ENCODE peak calls at places on chromosomes 13 and 19, in seven cellular contexts. One of them, this sample, is unnamed.

GRCh38 chr13:100039740-100040139 is 49.2 kb upstream of the PCCA start:
- DNase-seq in activated CD8-positive, alpha-beta memory T cell treated with anti-CD3 and anti-CD28 coated beads for 4 hours: no peak
- DNase-seq in ureter: no peak
- DNase-seq in activated naive CD4-positive, alpha-beta T cell: no peak
- DNase-seq in fibroblast of mammary gland: no peak
- DNase-seq in effector CD4-positive, alpha-beta T cell: no peak
- DNase-seq in GM12878: no peak
- DNase-seq in this sample: no peak

GRCh38 chr19:8607386-8607785 is 3.1 kb downstream of the ADAMTS10 start:
- DNase-seq in activated CD8-positive, alpha-beta memory T cell treated with anti-CD3 and anti-CD28 coated beads for 4 hours: no peak
- DNase-seq in ureter: no peak
- DNase-seq in activated naive CD4-positive, alpha-beta T cell: no peak
- DNase-seq in fibroblast of mammary gland: peak; percentile 69
- DNase-seq in effector CD4-positive, alpha-beta T cell: no peak
- DNase-seq in GM12878: no peak
- DNase-seq in this sample: no peak

GRCh38 chr19:21197589-21198295 is 55.9 kb downstream of the ZNF431 start:
- DNase-seq in activated CD8-positive, alpha-beta memory T cell treated with anti-CD3 and anti-CD28 coated beads for 4 hours: no peak
- DNase-seq in ureter: no peak
- DNase-seq in activated naive CD4-positive, alpha-beta T cell: no peak
- DNase-seq in fibroblast of mammary gland: no peak
- DNase-seq in effector CD4-positive, alpha-beta T cell: no peak
- DNase-seq in GM12878: no peak
- DNase-seq in this sample: no peak

GRCh38 chr13:52846567-52847321 is 1.7 kb downstream of the PCDH8 start:
- DNase-seq in activated CD8-positive, alpha-beta memory T cell treated with anti-CD3 and anti-CD28 coated beads for 4 hours: no peak
- DNase-seq in ureter: no peak
- DNase-seq in activated naive CD4-positive, alpha-beta T cell: no peak
- DNase-seq in fibroblast of mammary gland: peak; percentile 28
- DNase-seq in effector CD4-positive, alpha-beta T cell: no peak
- DNase-seq in GM12878: no peak
- DNase-seq in this sample: no peak

GRCh38 chr13:85500716-85501256 is 298.4 kb downstream of the SLITRK6 start:
- DNase-seq in activated CD8-positive, alpha-beta memory T cell treated with anti-CD3 and anti-CD28 coated beads for 4 hours: no peak
- DNase-seq in ureter: no peak
- DNase-seq in activated naive CD4-positive, alpha-beta T cell: no peak
- DNase-seq in fibroblast of mammary gland: no peak
- DNase-seq in effector CD4-positive, alpha-beta T cell: no peak
- DNase-seq in GM12878: no peak
- DNase-seq in this sample: no peak

GRCh38 chr13:67369895-67370660 is 139.9 kb upstream of the PCDH9 start:
- DNase-seq in activated CD8-positive, alpha-beta memory T cell treated with anti-CD3 and anti-CD28 coated beads for 4 hours: no peak
- DNase-seq in ureter: no peak
- DNase-seq in activated naive CD4-positive, alpha-beta T cell: no peak
- DNase-seq in fibroblast of mammary gland: peak; percentile 94
- DNase-seq in effector CD4-positive, alpha-beta T cell: no peak
- DNase-seq in GM12878: no peak
- DNase-seq in this sample: no peak

GRCh38 chr19:9848761-9849160 is 13.6 kb downstream of the PIN1 start:
- DNase-seq in activated CD8-positive, alpha-beta memory T cell treated with anti-CD3 and anti-CD28 coated beads for 4 hours: no peak
- DNase-seq in ureter: no peak
- DNase-seq in activated naive CD4-positive, alpha-beta T cell: no peak
- DNase-seq in fibroblast of mammary gland: no peak
- DNase-seq in effector CD4-positive, alpha-beta T cell: no peak
- DNase-seq in GM12878: no peak
- DNase-seq in this sample: no peak

GRCh38 chr13:25682221-25682620 is 310.4 kb downstream of the ATP8A2 start:
- DNase-seq in activated CD8-positive, alpha-beta memory T cell treated with anti-CD3 and anti-CD28 coated beads for 4 hours: no peak
- DNase-seq in ureter: no peak
- DNase-seq in activated naive CD4-positive, alpha-beta T cell: no peak
- DNase-seq in fibroblast of mammary gland: no peak
- DNase-seq in effector CD4-positive, alpha-beta T cell: no peak
- DNase-seq in GM12878: no peak
- DNase-seq in this sample: no peak

GRCh38 chr19:6611441-6611852 is 20.5 kb upstream of the CD70 start:
- DNase-seq in activated CD8-positive, alpha-beta memory T cell treated with anti-CD3 and anti-CD28 coated beads for 4 hours: no peak
- DNase-seq in ureter: no peak
- DNase-seq in activated naive CD4-positive, alpha-beta T cell: no peak
- DNase-seq in fibroblast of mammary gland: no peak
- DNase-seq in effector CD4-positive, alpha-beta T cell: no peak
- DNase-seq in GM12878: no peak
- DNase-seq in this sample: no peak

GRCh38 chr19:34134190-34135032 is 37.9 kb upstream of the LSM14A start:
- DNase-seq in activated CD8-positive, alpha-beta memory T cell treated with anti-CD3 and anti-CD28 coated beads for 4 hours: peak; percentile 83
- DNase-seq in ureter: peak; percentile 85
- DNase-seq in activated naive CD4-positive, alpha-beta T cell: peak; percentile 78
- DNase-seq in fibroblast of mammary gland: peak; percentile 58
- DNase-seq in effector CD4-positive, alpha-beta T cell: peak; percentile 78
- DNase-seq in GM12878: peak; percentile 56
- DNase-seq in this sample: peak; percentile 83

GRCh38 chr19:5126498-5127223 is 157.7 kb downstream of the KDM4B start:
- DNase-seq in activated CD8-positive, alpha-beta memory T cell treated with anti-CD3 and anti-CD28 coated beads for 4 hours: no peak
- DNase-seq in ureter: no peak
- DNase-seq in activated naive CD4-positive, alpha-beta T cell: no peak
- DNase-seq in fibroblast of mammary gland: no peak
- DNase-seq in effector CD4-positive, alpha-beta T cell: no peak
- DNase-seq in GM12878: no peak
- DNase-seq in this sample: no peak

GRCh38 chr13:97068146-97068545 is 73.9 kb upstream of the OXGR1 start:
- DNase-seq in activated CD8-positive, alpha-beta memory T cell treated with anti-CD3 and anti-CD28 coated beads for 4 hours: no peak
- DNase-seq in ureter: no peak
- DNase-seq in activated naive CD4-positive, alpha-beta T cell: no peak
- DNase-seq in fibroblast of mammary gland: no peak
- DNase-seq in effector CD4-positive, alpha-beta T cell: no peak
- DNase-seq in GM12878: no peak
- DNase-seq in this sample: no peak

GRCh38 chr13:31161583-31162150 is at the start of gene HSPH1:
- DNase-seq in activated CD8-positive, alpha-beta memory T cell treated with anti-CD3 and anti-CD28 coated beads for 4 hours: peak; percentile 97
- DNase-seq in ureter: peak; percentile 99
- DNase-seq in activated naive CD4-positive, alpha-beta T cell: peak; percentile 97
- DNase-seq in fibroblast of mammary gland: peak; percentile 95
- DNase-seq in effector CD4-positive, alpha-beta T cell: peak; percentile 99
- DNase-seq in GM12878: peak; percentile 89
- DNase-seq in this sample: peak; percentile 96

GRCh38 chr13:113862766-113863510 is 938 bp downstream of the GAS6 start:
- DNase-seq in activated CD8-positive, alpha-beta memory T cell treated with anti-CD3 and anti-CD28 coated beads for 4 hours: no peak
- DNase-seq in ureter: peak; percentile 73
- DNase-seq in activated naive CD4-positive, alpha-beta T cell: no peak
- DNase-seq in fibroblast of mammary gland: no peak
- DNase-seq in effector CD4-positive, alpha-beta T cell: no peak
- DNase-seq in GM12878: no peak
- DNase-seq in this sample: no peak

GRCh38 chr19:8174706-8175105 is 25.3 kb upstream of the FBN3 start:
- DNase-seq in activated CD8-positive, alpha-beta memory T cell treated with anti-CD3 and anti-CD28 coated beads for 4 hours: no peak
- DNase-seq in ureter: no peak
- DNase-seq in activated naive CD4-positive, alpha-beta T cell: no peak
- DNase-seq in fibroblast of mammary gland: peak; percentile 14
- DNase-seq in effector CD4-positive, alpha-beta T cell: no peak
- DNase-seq in GM12878: no peak
- DNase-seq in this sample: no peak

GRCh38 chr19:15623711-15624318 is 8.8 kb downstream of the CYP4F8 start:
- DNase-seq in activated CD8-positive, alpha-beta memory T cell treated with anti-CD3 and anti-CD28 coated beads for 4 hours: no peak
- DNase-seq in ureter: no peak
- DNase-seq in activated naive CD4-positive, alpha-beta T cell: no peak
- DNase-seq in fibroblast of mammary gland: no peak
- DNase-seq in effector CD4-positive, alpha-beta T cell: no peak
- DNase-seq in GM12878: no peak
- DNase-seq in this sample: no peak

GRCh38 chr13:100674363-100674847 is at the start of gene TMTC4:
- DNase-seq in activated CD8-positive, alpha-beta memory T cell treated with anti-CD3 and anti-CD28 coated beads for 4 hours: no peak
- DNase-seq in ureter: no peak
- DNase-seq in activated naive CD4-positive, alpha-beta T cell: peak; percentile 29
- DNase-seq in fibroblast of mammary gland: no peak
- DNase-seq in effector CD4-positive, alpha-beta T cell: no peak
- DNase-seq in GM12878: no peak
- DNase-seq in this sample: no peak

GRCh38 chr13:110706570-110707378 is 858 bp upstream of the CARS2 start:
- DNase-seq in activated CD8-positive, alpha-beta memory T cell treated with anti-CD3 and anti-CD28 coated beads for 4 hours: no peak
- DNase-seq in ureter: no peak
- DNase-seq in activated naive CD4-positive, alpha-beta T cell: no peak
- DNase-seq in fibroblast of mammary gland: no peak
- DNase-seq in effector CD4-positive, alpha-beta T cell: no peak
- DNase-seq in GM12878: no peak
- DNase-seq in this sample: no peak

GRCh38 chr19:16051254-16052025 is 24.9 kb upstream of the TPM4 start:
- DNase-seq in activated CD8-positive, alpha-beta memory T cell treated with anti-CD3 and anti-CD28 coated beads for 4 hours: no peak
- DNase-seq in ureter: no peak
- DNase-seq in activated naive CD4-positive, alpha-beta T cell: no peak
- DNase-seq in fibroblast of mammary gland: peak; percentile 60
- DNase-seq in effector CD4-positive, alpha-beta T cell: peak; percentile 28
- DNase-seq in GM12878: no peak
- DNase-seq in this sample: no peak

GRCh38 chr13:113926301-113926761 is 47.5 kb downstream of the C13orf46 start:
- DNase-seq in activated CD8-positive, alpha-beta memory T cell treated with anti-CD3 and anti-CD28 coated beads for 4 hours: no peak
- DNase-seq in ureter: peak; percentile 43
- DNase-seq in activated naive CD4-positive, alpha-beta T cell: no peak
- DNase-seq in fibroblast of mammary gland: peak; percentile 95
- DNase-seq in effector CD4-positive, alpha-beta T cell: no peak
- DNase-seq in GM12878: no peak
- DNase-seq in this sample: no peak

This sample was measured in stimulated activated CD8-positive, alpha-beta memory T cell treated with anti-CD3 and anti-CD28 coated beads, Interleukin-4, amount 100 ng/mL, for 1 hour.